ENCODE peak calls at places on chromosomes 4 and X, in seven cellular contexts. S is HepG2, Q is K562, U is SK-N-SH, O is HCT116, W is GM12878, L is H1. F is an unnamed sample.

GRCh38 chrX:100911731-100912130 is 17.0 kb downstream of the XKRX start:
- DNase-seq in W (no peak), S (no peak), L (no peak), Q (no peak), O (no peak), U (no peak), F (no peak)

GRCh38 chrX:148416931-148417330 is 83.5 kb upstream of the AFF2 start:
- DNase-seq in S (no peak), W (no peak), L (no peak), O (no peak), U (no peak), Q (no peak), F (no peak)

GRCh38 chrX:30918480-30918879 is 29.4 kb upstream of the TAB3 start:
- DNase-seq in W (no peak), O (no peak), S (no peak), L (no peak), U (no peak), Q (no peak), F (no peak)

GRCh38 chrX:46957299-46957698 is 45.1 kb downstream of the JADE3 start:
- DNase-seq in Q (no peak), L (no peak), W (no peak), S (no peak), O (no peak), U (no peak), F (no peak)

GRCh38 chr4:176002007-176002623 is 63.5 kb upstream of the WDR17 start:
- DNase-seq in O (peak; percentile 18), W (no peak), S (no peak), L (peak; percentile 5), U (peak; percentile 47), Q (no peak), F (no peak)

GRCh38 chr4:144666539-144667175 is 20.7 kb downstream of the HHIP start:
- DNase-seq in W (no peak), L (no peak), S (no peak), Q (no peak), U (no peak), O (peak; percentile 6), F (no peak)

GRCh38 chrX:63812826-63813225 is 27.8 kb upstream of the ARHGEF9 start:
- DNase-seq in O (no peak), S (no peak), W (no peak), Q (no peak), U (no peak), L (no peak), F (no peak)

GRCh38 chrX:71938371-71938770 is 27.7 kb downstream of the NHSL2 start:
- DNase-seq in L (no peak), U (no peak), W (no peak), S (no peak), O (no peak), Q (no peak), F (no peak)

GRCh38 chrX:12955882-12956703 is 18.8 kb upstream of the TMSB4X start:
- DNase-seq in L (no peak), U (no peak), W (peak; percentile 77), S (peak; percentile 46), O (peak; percentile 46), Q (peak; percentile 42), F (no peak)

GRCh38 chr4:62548108-62548524 is 1348.0 kb downstream of the ADGRL3 start:
- DNase-seq in S (peak; percentile 2), O (no peak), W (no peak), U (no peak), L (peak; percentile 27), Q (no peak), F (no peak)

GRCh38 chrX:108081110-108081509 is 10.2 kb downstream of the PSMD10 start:
- DNase-seq in Q (no peak), S (no peak), U (no peak), W (no peak), L (no peak), O (no peak), F (no peak)
- TF ChIP-seq SIN3A in Q (no peak), S (no peak), U (no peak), W (no peak), L (no peak), O (no peak), F (no peak)

GRCh38 chrX:130086414-130087207 is 23.7 kb downstream of the ELF4 start:
- DNase-seq in O (no peak), W (no peak), S (no peak), Q (peak; percentile 15), U (no peak), L (no peak), F (no peak)

GRCh38 chrX:130094712-130095111 is 15.6 kb downstream of the ELF4 start:
- DNase-seq in W (no peak), S (no peak), Q (no peak), L (no peak), U (no peak), O (no peak), F (no peak)

GRCh38 chrX:130095249-130095648 is 15.0 kb downstream of the ELF4 start:
- DNase-seq in Q (no peak), L (no peak), S (no peak), W (no peak), O (no peak), U (no peak), F (no peak)

GRCh38 chrX:130093271-130093670 is 17.0 kb downstream of the ELF4 start:
- DNase-seq in S (no peak), W (no peak), Q (no peak), L (no peak), U (no peak), O (no peak), F (no peak)

GRCh38 chrX:130091976-130092522 is 18.2 kb downstream of the ELF4 start:
- DNase-seq in S (peak; percentile 66), Q (peak; percentile 73), W (peak; percentile 81), U (no peak), O (no peak), L (no peak), F (no peak)
- TF ChIP-seq CTCF in S (peak; percentile 57), Q (peak; percentile 22), W (peak; percentile 33), U (no peak), O (no peak), L (no peak), F (no peak)

DNA sequence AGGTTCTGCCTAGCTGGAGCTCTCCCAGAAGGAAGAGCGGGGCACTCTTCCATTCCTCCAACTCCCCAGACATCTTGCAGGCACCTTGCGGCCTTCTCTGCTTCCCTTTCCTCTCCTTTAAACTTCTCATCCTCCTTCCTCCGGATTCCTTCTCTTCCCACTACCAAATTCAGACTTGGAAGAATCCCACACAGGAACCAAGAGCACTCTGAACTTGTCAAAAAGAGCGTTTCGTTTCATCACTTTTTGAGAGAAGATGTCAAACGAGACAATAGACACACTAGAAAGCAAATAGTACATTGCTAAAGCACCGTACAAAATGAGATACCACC is 512 bp upstream of the UCP1 start:
- DNase-seq in Q (no peak), S (no peak), U (no peak), O (no peak), W (no peak), L (no peak), F (no peak)
- H3K4me3 ChIP-seq in Q (no peak overlapping the region), S (peak overlapping the region; percentile 71), U (peak overlapping the region; percentile 60), O (no peak overlapping the region), W (no peak overlapping the region), L (peak overlapping the region; percentile 45), F (no peak overlapping the region)

GRCh38 chrX:74922922-74923321 is 2.3 kb downstream of the NEXMIF start:
- DNase-seq in U (no peak), O (no peak), L (no peak), Q (no peak), S (no peak), W (peak; percentile 69), F (no peak)

GRCh38 chrX:74923942-74924448 is 1.3 kb downstream of the NEXMIF start:
- DNase-seq in W (no peak), O (no peak), Q (no peak), S (no peak), U (peak; percentile 21), L (no peak), F (no peak)

GRCh38 chrX:74924449-74925209 is 623 bp downstream of the NEXMIF start:
- DNase-seq in S (no peak), Q (no peak), U (peak; percentile 65), O (no peak), L (no peak), W (no peak), F (no peak)

GRCh38 chrX:74931214-74931613 is 6.0 kb upstream of the NEXMIF start:
- DNase-seq in O (no peak), S (no peak), U (no peak), L (no peak), Q (no peak), W (no peak), F (no peak)

DNA sequence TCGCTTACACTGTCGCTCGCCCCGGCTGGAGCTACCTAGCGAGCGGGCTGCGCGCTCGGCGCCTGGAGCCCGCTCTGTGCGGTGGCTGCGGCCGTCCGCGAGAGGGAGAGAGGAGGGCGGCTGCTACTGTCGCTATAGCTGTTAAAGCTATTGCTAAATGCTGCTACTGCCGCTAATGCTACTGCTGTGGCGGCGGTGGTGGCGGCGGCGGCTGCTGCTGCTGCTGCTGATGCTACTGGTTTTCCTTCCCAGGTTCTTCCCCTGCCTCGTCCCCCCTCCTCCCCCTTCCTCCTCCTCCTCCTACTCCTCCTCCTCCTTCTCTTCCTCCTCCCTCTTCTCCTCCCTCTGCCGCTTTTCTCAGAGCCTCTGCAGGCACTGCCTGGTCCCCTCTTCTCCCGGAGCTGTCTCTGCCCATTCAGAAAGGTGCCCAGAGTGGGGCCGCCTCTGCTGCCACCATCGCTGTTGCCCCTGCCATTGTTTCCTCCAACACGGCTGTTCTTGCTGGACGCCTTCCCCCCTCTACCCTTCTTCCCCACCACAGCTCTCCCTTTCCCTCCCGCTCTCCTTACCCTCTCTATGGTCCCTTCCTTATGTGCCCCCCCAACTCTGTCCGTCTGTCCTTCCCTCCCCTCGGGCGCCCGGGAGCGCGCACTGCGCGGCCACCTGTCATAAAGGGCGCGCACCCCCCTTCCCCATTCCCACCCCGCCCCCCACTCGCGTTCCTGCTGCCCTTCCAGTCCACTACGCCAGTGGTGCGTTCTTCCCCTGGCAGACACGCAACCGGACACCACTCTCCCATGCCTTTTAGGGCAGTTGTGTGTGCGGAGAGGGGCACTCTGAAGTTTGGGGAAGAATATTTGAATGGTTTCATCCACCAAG is at the start of gene NEXMIF:
- DNase-seq in U (peak; percentile 77), S (peak; percentile 6), Q (no peak), O (no peak), L (no peak), W (no peak), F (no peak)
- TF ChIP-seq SIN3A in U (no peak), S (no peak), Q (no peak), O (no peak), L (no peak), W (no peak), F (no peak)

F was measured in Panc1.